ENCODE peak calls at places on chromosomes 4 and X, in seven cellular contexts. V, H, C, R, Q, Z and I are unnamed samples.

GRCh38 chrX:44474410-44474809 is 68.2 kb downstream of the FUNDC1 start:
- DNase-seq in Z (no peak), C (peak), R (no peak), H (no peak), Q (no peak), V (no peak), I (no peak)

GRCh38 chr4:2363056-2363719 is 55.3 kb downstream of the ZFYVE28 start:
- DNase-seq in R (no peak), Q (no peak), H (no peak), Z (no peak), C (peak), V (peak), I (no peak)

GRCh38 chr4:7777017-7777710 is 162.5 kb downstream of the AFAP1 start:
- DNase-seq in Z (no peak), R (no peak), C (no peak), V (no peak), H (no peak), Q (no peak), I (no peak)

GRCh38 chr4:140061194-140061593 is 92.8 kb downstream of the MAML3 start:
- DNase-seq in C (no peak), R (no peak), Q (no peak), V (no peak), Z (no peak), H (no peak), I (no peak)

GRCh38 chr4:102439835-102440234 is 61.3 kb upstream of the NFKB1 start:
- DNase-seq in C (peak), H (no peak), Z (no peak), Q (no peak), V (no peak), R (no peak), I (no peak)

GRCh38 chr4:180059216-180059881 is 2183.9 kb upstream of the TENM3 start:
- DNase-seq in Z (peak), R (no peak), Q (no peak), V (no peak), H (no peak), C (peak), I (no peak)

GRCh38 chr4:152278505-152279301 is 257.2 kb downstream of the FBXW7 start:
- DNase-seq in H (no peak), R (no peak), Z (peak), V (no peak), C (no peak), Q (no peak), I (no peak)

GRCh38 chr4:2261110-2261852 is 628 bp downstream of the MXD4 start:
- DNase-seq in C (peak), Z (peak), R (peak), Q (peak), V (no peak), H (peak), I (peak)

GRCh38 chr4:84455697-84456096 is 43.4 kb downstream of the NKX6-1 start:
- DNase-seq in Z (no peak), R (no peak), Q (no peak), H (no peak), V (no peak), C (peak), I (no peak)

GRCh38 chrX:261167-261857 is 19.9 kb upstream of the PLCXD1 start:
- DNase-seq in H (no peak), Z (no peak), V (no peak), Q (no peak), R (no peak), C (no peak), I (no peak)

GRCh38 chrX:118221733-118222132 is 105.1 kb upstream of the KLHL13 start:
- DNase-seq in Z (no peak), V (no peak), H (no peak), Q (no peak), R (no peak), C (peak), I (no peak)

GRCh38 chrX:126557151-126557550 is 4.5 kb upstream of the DCAF12L1 start:
- DNase-seq in H (no peak), Q (no peak), C (no peak), Z (no peak), V (no peak), R (no peak), I (no peak)

GRCh38 chr4:53734584-53735363 is 143.5 kb upstream of the LNX1 start:
- DNase-seq in R (no peak), V (no peak), Q (no peak), H (no peak), C (peak), Z (no peak), I (no peak)

GRCh38 chr4:16289872-16290554 is 63.7 kb upstream of the TAPT1 start:
- DNase-seq in H (no peak), C (peak), R (peak), Z (peak), Q (peak), V (no peak), I (no peak)

GRCh38 chr4:122152699-122153328 is 683 bp downstream of the BLTP1 start:
- DNase-seq in Z (peak), R (peak), C (peak), H (peak), Q (no peak), V (peak), I (peak)

GRCh38 chrX:78517124-78517523 is 142.0 kb downstream of the RTL3 start:
- DNase-seq in Z (peak), R (no peak), V (no peak), Q (peak), C (no peak), H (no peak), I (no peak)

GRCh38 chrX:1239681-1240142 is 27.3 kb upstream of the CRLF2 start:
- DNase-seq in R (no peak), V (peak), H (peak), C (no peak), Q (no peak), Z (peak), I (peak)

GRCh38 chr4:71882113-71882512 is 98.2 kb upstream of the GC start:
- DNase-seq in R (no peak), H (no peak), Z (no peak), Q (no peak), C (no peak), V (no peak), I (no peak)

GRCh38 chr4:168852387-168852786 is 157.7 kb downstream of the CBR4 start:
- DNase-seq in R (no peak), V (no peak), Q (no peak), Z (no peak), H (no peak), C (no peak), I (no peak)

GRCh38 chrX:29490606-29491005 is 724.8 kb upstream of the MAGEB2 start:
- DNase-seq in C (no peak), Z (no peak), V (no peak), H (no peak), Q (no peak), R (no peak), I (no peak)

GRCh38 chr4:92299152-92299551 is 4.6 kb upstream of the GRID2 start:
- DNase-seq in C (peak), Z (no peak), V (no peak), R (no peak), Q (no peak), H (no peak), I (no peak)

GRCh38 chr4:137523329-137523728 is 9.0 kb downstream of the PCDH18 start:
- DNase-seq in V (no peak), C (no peak), Z (no peak), Q (no peak), H (no peak), R (no peak), I (no peak)

GRCh38 chr4:13986533-13986932 is 359.0 kb upstream of the BOD1L1 start:
- DNase-seq in R (no peak), C (no peak), Z (no peak), V (no peak), Q (no peak), H (no peak), I (no peak)

GRCh38 chr4:151668687-151669402 is 92.0 kb downstream of the GATB start:
- DNase-seq in R (no peak), C (no peak), Q (no peak), Z (no peak), V (no peak), H (no peak), I (no peak)

GRCh38 chr4:181202249-181202648 is 1041.0 kb upstream of the TENM3 start:
- DNase-seq in H (no peak), V (no peak), Q (no peak), Z (no peak), R (peak), C (no peak), I (no peak)

GRCh38 chrX:46575991-46576392 is 2.4 kb downstream of the CHST7 start:
- DNase-seq in Q (no peak), R (peak), C (peak), V (peak), Z (no peak), H (peak), I (peak)